ENCODE peak calls at places on chromosomes 7 and 10, in nine cellular contexts. C is CD8-positive, alpha-beta T cell; Q is astrocyte of the spinal cord; I is heart left ventricle; P is Caco-2; W is MM.1S; O is brain microvascular endothelial cell; V is bronchial epithelial cell; M is heart right ventricle. A is an unnamed sample.

GRCh38 chr7:2905500-2905899 is 61.4 kb upstream of the GNA12 start:
- DNase-seq in C (no peak), Q (no peak), I (no peak), P (no peak), W (no peak), O (no peak), V (no peak), M (no peak), A (no peak)

GRCh38 chr7:143906176-143906575 is 4.2 kb upstream of the TCAF1 start:
- DNase-seq in C (no peak), Q (no peak), I (no peak), P (no peak), W (no peak), O (no peak), V (no peak), M (no peak), A (no peak)

GRCh38 chr7:138549082-138549481 is 89.0 kb downstream of the TRIM24 start:
- DNase-seq in C (no peak), Q (no peak), I (no peak), P (no peak), W (no peak), O (no peak), V (no peak), M (no peak), A (no peak)

GRCh38 chr10:59536151-59536550 is 173.5 kb downstream of the SLC16A9 start:
- DNase-seq in C (no peak), Q (peak), I (no peak), P (no peak), W (no peak), O (peak), V (peak), M (no peak), A (no peak)

GRCh38 chr10:78556-78955 is 29.5 kb upstream of the TUBB8 start:
- DNase-seq in C (no peak), Q (no peak), I (peak), P (no peak), W (no peak), O (no peak), V (no peak), M (no peak), A (no peak)

GRCh38 chr10:112203328-112204076 is 19.9 kb upstream of the GPAM start:
- DNase-seq in C (no peak), Q (no peak), I (no peak), P (no peak), W (no peak), O (no peak), V (no peak), M (no peak), A (no peak)

GRCh38 chr10:3225589-3225988 is 53.0 kb upstream of the PITRM1 start:
- DNase-seq in C (no peak), Q (peak), I (no peak), P (no peak), W (no peak), O (peak), V (peak), M (no peak), A (no peak)

GRCh38 chr10:81978238-81978637 is 103.2 kb downstream of the NRG3 start:
- DNase-seq in C (no peak), Q (peak), I (no peak), P (no peak), W (peak), O (no peak), V (peak), M (no peak), A (peak)

GRCh38 chr10:34648919-34649318 is 166.2 kb downstream of the PARD3 start:
- DNase-seq in C (no peak), Q (no peak), I (no peak), P (no peak), W (no peak), O (no peak), V (no peak), M (no peak), A (no peak)

GRCh38 chr7:112868609-112869008 is 78.4 kb upstream of the TMEM168 start:
- DNase-seq in C (no peak), Q (no peak), I (no peak), P (no peak), W (no peak), O (no peak), V (no peak), M (no peak), A (no peak)

GRCh38 chr7:732094-732541 is 5.0 kb upstream of the PRKAR1B start:
- DNase-seq in C (no peak), Q (peak), I (peak), P (peak), W (no peak), O (peak), V (no peak), M (peak), A (no peak)

GRCh38 chr10:46547881-46548780 is 8.3 kb downstream of the GPRIN2 start:
- DNase-seq in C (no peak), Q (no peak), I (peak), P (peak), W (no peak), O (no peak), V (no peak), M (no peak), A (no peak)

GRCh38 chr7:117097860-117098259 is 144.6 kb downstream of the ST7 start:
- DNase-seq in C (no peak), Q (no peak), I (no peak), P (no peak), W (no peak), O (no peak), V (no peak), M (no peak), A (peak)

GRCh38 chr7:20598479-20599419 is 16.7 kb upstream of the ABCB5 start:
- DNase-seq in C (no peak), Q (peak), I (no peak), P (no peak), W (peak), O (peak), V (peak), M (no peak), A (peak)

GRCh38 chr7:66296001-66296521 is 90.9 kb downstream of the TPST1 start:
- DNase-seq in C (no peak), Q (peak), I (no peak), P (no peak), W (no peak), O (no peak), V (no peak), M (no peak), A (no peak)

GRCh38 chr10:132201111-132201989 is 14.6 kb downstream of the DPYSL4 start:
- DNase-seq in C (no peak), Q (no peak), I (peak), P (no peak), W (no peak), O (no peak), V (no peak), M (no peak), A (no peak)

GRCh38 chr7:94632338-94633024 is 23.5 kb downstream of the SGCE start:
- DNase-seq in C (no peak), Q (peak), I (no peak), P (no peak), W (no peak), O (peak), V (peak), M (no peak), A (no peak)

GRCh38 chr10:3248526-3249255 is 76.1 kb upstream of the PITRM1 start:
- DNase-seq in C (no peak), Q (peak), I (no peak), P (no peak), W (no peak), O (peak), V (peak), M (no peak), A (no peak)

GRCh38 chr10:22325948-22326702 is 5.2 kb downstream of the BMI1 start:
- DNase-seq in C (no peak), Q (no peak), I (no peak), P (no peak), W (no peak), O (no peak), V (no peak), M (no peak), A (no peak)

GRCh38 chr7:43944286-43944685 is 18.1 kb downstream of the UBE2D4 start:
- DNase-seq in C (no peak), Q (no peak), I (no peak), P (peak), W (no peak), O (no peak), V (no peak), M (no peak), A (no peak)

GRCh38 chr10:131750973-131751826 is 149.6 kb upstream of the PPP2R2D start:
- DNase-seq in C (no peak), Q (no peak), I (no peak), P (no peak), W (no peak), O (no peak), V (no peak), M (no peak), A (peak)

GRCh38 chr7:118195837-118196474 is 12.0 kb downstream of the LSM8 start:
- DNase-seq in C (peak), Q (peak), I (no peak), P (no peak), W (peak), O (peak), V (peak), M (no peak), A (peak)

GRCh38 chr10:13416760-13417159 is 68.7 kb upstream of the SEPHS1 start:
- DNase-seq in C (no peak), Q (no peak), I (no peak), P (no peak), W (no peak), O (no peak), V (no peak), M (no peak), A (no peak)

GRCh38 chr10:43421201-43421507 is 12.2 kb upstream of the HNRNPF start:
- DNase-seq in C (no peak), Q (no peak), I (no peak), P (no peak), W (no peak), O (no peak), V (no peak), M (no peak), A (no peak)

GRCh38 chr10:52228556-52228955 is 85.5 kb upstream of the DKK1 start:
- DNase-seq in C (no peak), Q (no peak), I (no peak), P (no peak), W (no peak), O (no peak), V (peak), M (no peak), A (no peak)

GRCh38 chr10:52229271-52229931 is 84.7 kb upstream of the DKK1 start:
- DNase-seq in C (no peak), Q (peak), I (no peak), P (no peak), W (no peak), O (peak), V (peak), M (no peak), A (no peak)

DNA sequence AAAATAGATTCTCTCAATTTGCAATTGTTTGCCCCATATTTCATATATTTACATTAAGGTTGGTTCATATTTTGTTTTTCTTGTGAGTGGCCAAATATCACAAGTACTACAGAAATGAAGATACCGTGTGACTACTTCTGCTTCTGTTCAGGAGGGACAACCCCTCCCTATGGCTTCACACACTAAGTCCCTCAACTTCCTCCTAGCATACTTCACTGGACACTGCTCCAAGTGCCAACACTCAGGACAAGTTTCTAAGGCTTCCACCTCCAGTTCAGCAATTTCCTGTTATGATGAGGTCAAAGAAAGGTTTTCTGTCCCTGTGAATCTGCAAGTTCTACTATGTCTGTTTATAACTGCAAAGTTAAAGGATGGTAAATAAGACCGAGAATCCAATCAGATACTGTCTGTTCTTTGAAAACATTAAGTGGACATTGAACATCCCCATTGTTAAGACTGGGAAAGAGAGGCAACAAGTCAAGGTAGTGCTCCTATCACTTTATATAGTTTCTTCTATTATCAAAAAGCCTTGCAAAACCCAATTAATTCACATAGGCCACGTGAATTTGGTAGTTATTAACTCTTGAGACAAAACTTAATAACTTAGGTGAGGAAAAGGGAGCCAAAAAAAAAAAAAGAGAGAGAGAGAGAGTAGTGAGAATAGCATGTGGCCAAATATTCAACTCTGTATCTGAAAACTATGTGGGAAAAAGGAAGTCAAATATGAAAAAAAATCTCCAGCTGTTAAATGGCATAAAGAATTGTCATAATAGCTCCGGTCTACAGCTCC is 81.3 kb upstream of the DKK1 start:
- DNase-seq in C (no peak), Q (no peak), I (no peak), P (no peak), W (no peak), O (peak), V (peak), M (no peak), A (no peak)
- H3K4me3 ChIP-seq in C (no peak), Q (peak), I (peak), P (peak), W (peak), O (peak), V (peak), M (no peak), A (peak)

GRCh38 chr10:23976285-23976684 is 232.7 kb upstream of the KIAA1217 start:
- DNase-seq in C (no peak), Q (no peak), I (no peak), P (no peak), W (no peak), O (no peak), V (peak), M (no peak), A (no peak)

GRCh38 chr10:23980054-23980453 is 228.9 kb upstream of the KIAA1217 start:
- DNase-seq in C (no peak), Q (no peak), I (no peak), P (no peak), W (no peak), O (no peak), V (peak), M (no peak), A (peak)

GRCh38 chr10:23981520-23982309 is 227.2 kb upstream of the KIAA1217 start:
- DNase-seq in C (no peak), Q (no peak), I (no peak), P (no peak), W (no peak), O (no peak), V (peak), M (no peak), A (no peak)
- TF ChIP-seq CTCF in C (no peak), Q (no peak), I (peak), P (no peak), W (no peak), O (peak), V (no peak), M (no peak), A (peak)

DNA sequence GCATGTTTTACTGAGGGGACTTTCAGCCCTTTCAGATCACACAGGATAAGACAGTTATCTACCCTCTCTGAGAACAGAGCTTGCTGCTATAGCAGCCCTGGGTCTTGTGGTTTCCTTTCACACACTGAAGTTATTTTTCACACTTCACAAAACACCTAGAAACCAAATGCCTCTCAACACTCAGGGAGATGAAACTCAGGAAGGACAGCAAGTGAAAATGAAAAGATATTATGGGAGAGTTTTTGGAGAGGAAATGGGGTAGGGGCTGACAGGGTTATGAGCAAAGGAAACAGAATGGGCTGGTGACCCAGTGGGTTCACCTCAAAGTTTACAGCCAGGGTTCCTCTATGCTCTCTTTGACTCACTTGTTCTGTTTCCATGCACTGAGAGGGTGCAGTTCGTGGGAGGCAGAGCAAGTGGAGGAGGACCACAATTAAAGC is 17.0 kb upstream of the GIMAP2 start:
- DNase-seq in C (no peak), Q (no peak), I (no peak), P (no peak), W (peak), O (no peak), V (no peak), M (no peak), A (no peak)
- H3K4me3 ChIP-seq in C (peak), Q (no peak), I (no peak), P (no peak), W (no peak), O (no peak), V (no peak), M (no peak), A (no peak)

GRCh38 chr10:77428776-77429395 is 208.7 kb downstream of the KCNMA1 start:
- DNase-seq in C (no peak), Q (peak), I (no peak), P (peak), W (no peak), O (peak), V (peak), M (no peak), A (no peak)

GRCh38 chr10:77432398-77432797 is 205.2 kb downstream of the KCNMA1 start:
- DNase-seq in C (no peak), Q (no peak), I (no peak), P (no peak), W (no peak), O (no peak), V (no peak), M (no peak), A (no peak)

GRCh38 chr10:77431980-77432379 is 205.6 kb downstream of the KCNMA1 start:
- DNase-seq in C (no peak), Q (no peak), I (no peak), P (no peak), W (no peak), O (no peak), V (no peak), M (no peak), A (no peak)

GRCh38 chr10:77430530-77430929 is 207.1 kb downstream of the KCNMA1 start:
- DNase-seq in C (no peak), Q (no peak), I (no peak), P (no peak), W (no peak), O (no peak), V (no peak), M (no peak), A (no peak)

GRCh38 chr10:77431209-77431611 is 206.4 kb downstream of the KCNMA1 start:
- DNase-seq in C (no peak), Q (no peak), I (no peak), P (peak), W (no peak), O (no peak), V (no peak), M (no peak), A (peak)
- TF ChIP-seq CTCF in C (no peak), Q (peak), I (no peak), P (no peak), W (no peak), O (peak), V (no peak), M (no peak), A (no peak)

DNA sequence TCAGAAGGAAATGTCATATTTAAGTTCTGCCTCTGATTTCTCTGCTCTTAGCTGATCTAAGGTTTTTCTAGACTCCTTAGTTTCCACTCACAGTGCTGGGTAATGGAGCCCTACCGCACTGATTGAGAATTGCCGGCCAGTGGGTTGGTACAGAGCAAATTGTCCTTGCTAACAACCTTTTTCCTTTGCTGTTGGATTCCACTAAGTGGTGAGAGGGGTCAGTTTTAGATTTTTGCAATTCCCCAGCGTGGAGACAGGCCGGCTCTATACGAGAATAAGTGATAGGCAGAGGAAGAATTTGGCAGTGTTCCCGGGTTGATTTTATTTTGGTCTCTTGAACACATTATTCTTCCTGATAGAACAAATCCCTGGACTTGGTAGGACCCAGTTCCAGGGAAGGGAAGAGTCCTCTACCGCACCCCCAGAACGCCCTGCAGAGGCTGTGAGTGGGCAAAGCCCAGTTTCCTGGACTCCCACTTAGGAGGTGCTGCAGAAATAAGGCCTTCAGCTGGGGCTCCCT is 2.9 kb upstream of the NRP1 start:
- DNase-seq in C (no peak), Q (peak), I (peak), P (no peak), W (no peak), O (peak), V (no peak), M (peak), A (no peak)
- H3K4me3 ChIP-seq in C (no peak), Q (peak), I (peak), P (peak), W (no peak), O (peak), V (peak), M (peak), A (peak)